ENCODE peak calls at places on chromosomes 1 and 21, in five cellular contexts. One of them, this sample, is unnamed.

GRCh38 chr1:161487483-161487827 is 17.8 kb upstream of the FCGR2A start:
- DNase-seq in colonic mucosa: peak; percentile 27
- DNase-seq in mammary epithelial cell: peak; percentile 71
- DNase-seq in kidney: no peak
- DNase-seq in hepatocyte: no peak
- DNase-seq in this sample: no peak

GRCh38 chr1:180636138-180636537 is 4.3 kb downstream of the XPR1 start:
- DNase-seq in hepatocyte: no peak
- DNase-seq in kidney: no peak
- DNase-seq in mammary epithelial cell: peak; percentile 41
- DNase-seq in colonic mucosa: no peak
- DNase-seq in this sample: no peak

GRCh38 chr1:237457573-237457972 is 415.6 kb downstream of the RYR2 start:
- DNase-seq in colonic mucosa: no peak
- DNase-seq in mammary epithelial cell: no peak
- DNase-seq in kidney: no peak
- DNase-seq in hepatocyte: no peak
- DNase-seq in this sample: no peak

GRCh38 chr21:45839274-45839673 is 142.3 kb upstream of the COL6A1 start:
- DNase-seq in mammary epithelial cell: peak; percentile 66
- DNase-seq in hepatocyte: no peak
- DNase-seq in colonic mucosa: no peak
- DNase-seq in kidney: no peak
- DNase-seq in this sample: no peak

GRCh38 chr1:86375688-86376087 is 20.4 kb downstream of the ODF2L start:
- DNase-seq in colonic mucosa: no peak
- DNase-seq in mammary epithelial cell: no peak
- DNase-seq in kidney: no peak
- DNase-seq in hepatocyte: no peak
- DNase-seq in this sample: no peak

GRCh38 chr1:210291088-210291487 is 37.6 kb upstream of the HHAT start:
- DNase-seq in hepatocyte: no peak
- DNase-seq in colonic mucosa: no peak
- DNase-seq in mammary epithelial cell: no peak
- DNase-seq in kidney: no peak
- DNase-seq in this sample: no peak

GRCh38 chr1:215539803-215540575 is 27.1 kb upstream of the KCTD3 start:
- DNase-seq in mammary epithelial cell: no peak
- DNase-seq in kidney: no peak
- DNase-seq in hepatocyte: no peak
- DNase-seq in colonic mucosa: no peak
- DNase-seq in this sample: no peak

GRCh38 chr1:115702993-115703392 is 61.2 kb downstream of the VANGL1 start:
- DNase-seq in colonic mucosa: no peak
- DNase-seq in kidney: no peak
- DNase-seq in hepatocyte: no peak
- DNase-seq in mammary epithelial cell: no peak
- DNase-seq in this sample: no peak

GRCh38 chr1:51491166-51491981 is 27.7 kb downstream of the EPS15 start:
- DNase-seq in hepatocyte: no peak
- DNase-seq in mammary epithelial cell: no peak
- DNase-seq in colonic mucosa: peak; percentile 62
- DNase-seq in kidney: no peak
- DNase-seq in this sample: no peak

GRCh38 chr1:167491586-167492408 is 26.5 kb downstream of the CD247 start:
- DNase-seq in colonic mucosa: no peak
- DNase-seq in hepatocyte: no peak
- DNase-seq in mammary epithelial cell: no peak
- DNase-seq in kidney: no peak
- DNase-seq in this sample: no peak

GRCh38 chr1:22289251-22289995 is 146.5 kb upstream of the WNT4 start:
- DNase-seq in mammary epithelial cell: no peak
- DNase-seq in colonic mucosa: no peak
- DNase-seq in hepatocyte: peak; percentile 52
- DNase-seq in kidney: peak; percentile 45
- DNase-seq in this sample: no peak

GRCh38 chr1:159991513-159991912 is 37.5 kb upstream of the SLAMF9 start:
- DNase-seq in hepatocyte: peak; percentile 42
- DNase-seq in kidney: no peak
- DNase-seq in mammary epithelial cell: no peak
- DNase-seq in colonic mucosa: no peak
- DNase-seq in this sample: peak; percentile 56

GRCh38 chr1:80217377-80217986 is 1211.0 kb upstream of the ADGRL4 start:
- DNase-seq in mammary epithelial cell: peak; percentile 70
- DNase-seq in kidney: no peak
- DNase-seq in hepatocyte: peak; percentile 78
- DNase-seq in colonic mucosa: no peak
- DNase-seq in this sample: no peak

GRCh38 chr1:23196627-23197328 is 20.5 kb downstream of the HTR1D start:
- DNase-seq in kidney: no peak
- DNase-seq in hepatocyte: peak; percentile 40
- DNase-seq in colonic mucosa: no peak
- DNase-seq in mammary epithelial cell: peak; percentile 98
- DNase-seq in this sample: peak; percentile 42

GRCh38 chr1:76713535-76713934 is 153.7 kb upstream of the ST6GALNAC5 start:
- DNase-seq in colonic mucosa: no peak
- DNase-seq in hepatocyte: no peak
- DNase-seq in mammary epithelial cell: no peak
- DNase-seq in kidney: no peak
- DNase-seq in this sample: no peak

GRCh38 chr21:17783816-17784598 is 35.1 kb downstream of the C21orf91 start:
- DNase-seq in colonic mucosa: no peak
- DNase-seq in mammary epithelial cell: no peak
- DNase-seq in kidney: no peak
- DNase-seq in hepatocyte: no peak
- DNase-seq in this sample: no peak

GRCh38 chr1:36778773-36779172 is 255.5 kb downstream of the GRIK3 start:
- DNase-seq in mammary epithelial cell: no peak
- DNase-seq in kidney: no peak
- DNase-seq in colonic mucosa: no peak
- DNase-seq in hepatocyte: no peak
- DNase-seq in this sample: no peak

GRCh38 chr1:77783141-77783540 is 3.7 kb downstream of the MIGA1 start:
- DNase-seq in hepatocyte: no peak
- DNase-seq in mammary epithelial cell: no peak
- DNase-seq in kidney: no peak
- DNase-seq in colonic mucosa: no peak
- DNase-seq in this sample: no peak

GRCh38 chr1:2460996-2461751 is 14.9 kb upstream of the PLCH2 start:
- DNase-seq in mammary epithelial cell: no peak
- DNase-seq in kidney: no peak
- DNase-seq in hepatocyte: no peak
- DNase-seq in colonic mucosa: no peak
- DNase-seq in this sample: no peak

GRCh38 chr1:71089536-71090270 is 8.9 kb upstream of the ZRANB2 start:
- DNase-seq in colonic mucosa: no peak
- DNase-seq in mammary epithelial cell: peak; percentile 10
- DNase-seq in kidney: no peak
- DNase-seq in hepatocyte: no peak
- DNase-seq in this sample: no peak

GRCh38 chr21:45588086-45588825 is 46.0 kb upstream of the SLC19A1 start:
- DNase-seq in hepatocyte: no peak
- DNase-seq in mammary epithelial cell: no peak
- DNase-seq in kidney: no peak
- DNase-seq in colonic mucosa: no peak
- DNase-seq in this sample: no peak

GRCh38 chr1:183635112-183635605 is 424 bp downstream of the ARPC5 start:
- DNase-seq in hepatocyte: peak; percentile 65
- DNase-seq in mammary epithelial cell: no peak
- DNase-seq in colonic mucosa: peak; percentile 64
- DNase-seq in kidney: peak; percentile 89
- DNase-seq in this sample: peak; percentile 61

GRCh38 chr1:77218477-77219165 is 609 bp downstream of the PIGK start:
- DNase-seq in hepatocyte: peak; percentile 8
- DNase-seq in mammary epithelial cell: peak; percentile 8
- DNase-seq in kidney: no peak
- DNase-seq in colonic mucosa: no peak
- DNase-seq in this sample: no peak

GRCh38 chr1:202010042-202011015 is at the start of gene ELF3:
- DNase-seq in hepatocyte: peak; percentile 94
- DNase-seq in kidney: peak; percentile 95
- DNase-seq in colonic mucosa: peak; percentile 96
- DNase-seq in mammary epithelial cell: peak; percentile 89
- DNase-seq in this sample: peak; percentile 91

GRCh38 chr1:75707191-75707590 is 17.3 kb upstream of the ACADM start:
- DNase-seq in colonic mucosa: no peak
- DNase-seq in mammary epithelial cell: no peak
- DNase-seq in hepatocyte: no peak
- DNase-seq in kidney: no peak
- DNase-seq in this sample: no peak

GRCh38 chr21:38751379-38752050 is 54.2 kb upstream of the ETS2 start:
- DNase-seq in colonic mucosa: no peak
- DNase-seq in hepatocyte: no peak
- DNase-seq in mammary epithelial cell: no peak
- DNase-seq in kidney: peak; percentile 87
- DNase-seq in this sample: peak; percentile 46

GRCh38 chr1:230866171-230866811 is 2.0 kb downstream of the C1orf198 start:
- DNase-seq in colonic mucosa: no peak
- DNase-seq in hepatocyte: no peak
- DNase-seq in kidney: no peak
- DNase-seq in mammary epithelial cell: no peak
- DNase-seq in this sample: no peak
- H3K27ac ChIP-seq in colonic mucosa: peak overlapping the region; percentile 44
- H3K27ac ChIP-seq in hepatocyte: no peak overlapping the region
- H3K27ac ChIP-seq in kidney: no peak overlapping the region
- H3K27ac ChIP-seq in mammary epithelial cell: no peak overlapping the region
- H3K27ac ChIP-seq in this sample: peak overlapping the region; percentile 92

DNA sequence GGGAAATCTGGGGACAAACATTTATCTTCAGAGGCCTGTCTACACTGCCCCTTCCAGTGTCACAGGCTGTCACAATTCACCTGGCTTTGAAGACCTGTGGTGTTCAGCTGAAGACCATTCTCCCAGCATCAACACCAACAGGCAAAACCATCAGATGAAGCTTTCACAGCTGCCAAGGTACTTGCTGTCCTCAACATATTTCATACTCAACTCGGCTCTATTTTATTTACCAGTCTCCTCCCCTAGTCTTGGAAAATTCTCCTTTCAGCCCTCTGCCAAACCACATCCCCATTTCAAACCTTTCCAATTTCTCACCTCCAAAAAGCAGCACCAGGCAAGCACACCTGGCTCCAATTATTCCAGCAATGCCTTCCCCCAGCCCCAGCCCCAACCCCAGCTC is 108.8 kb downstream of the TGFBR3 start:
- DNase-seq in colonic mucosa: no peak
- DNase-seq in kidney: no peak
- DNase-seq in hepatocyte: no peak
- DNase-seq in mammary epithelial cell: no peak
- DNase-seq in this sample: no peak
- TF ChIP-seq CTCF in colonic mucosa: no peak
- TF ChIP-seq CTCF in kidney: no peak
- TF ChIP-seq CTCF in hepatocyte: no peak
- TF ChIP-seq CTCF in mammary epithelial cell: no peak
- TF ChIP-seq CTCF in this sample: no peak

GRCh38 chr1:42164551-42165420 is at the start of gene GUCA2A:
- DNase-seq in kidney: peak; percentile 70
- DNase-seq in hepatocyte: peak; percentile 40
- DNase-seq in mammary epithelial cell: no peak
- DNase-seq in colonic mucosa: peak; percentile 79
- DNase-seq in this sample: peak; percentile 24
- H3K4me3 ChIP-seq in kidney: no peak within 1 kb of the TSS
- H3K4me3 ChIP-seq in hepatocyte: no peak within 1 kb of the TSS
- H3K4me3 ChIP-seq in mammary epithelial cell: no peak within 1 kb of the TSS
- H3K4me3 ChIP-seq in colonic mucosa: peak within 1 kb of the TSS; percentile 16
- H3K4me3 ChIP-seq in this sample: no peak within 1 kb of the TSS

GRCh38 chr1:26546375-26546774 is 16.8 kb downstream of the RPS6KA1 start:
- DNase-seq in kidney: no peak
- DNase-seq in mammary epithelial cell: peak; percentile 73
- DNase-seq in colonic mucosa: no peak
- DNase-seq in hepatocyte: no peak
- DNase-seq in this sample: no peak
- H3K27ac ChIP-seq in kidney: no peak overlapping the region
- H3K27ac ChIP-seq in mammary epithelial cell: peak overlapping the region; percentile 5
- H3K27ac ChIP-seq in colonic mucosa: peak overlapping the region; percentile 15
- H3K27ac ChIP-seq in hepatocyte: no peak overlapping the region
- H3K27ac ChIP-seq in this sample: peak overlapping the region; percentile 48